ENCODE peak calls at places on chromosome 6, in six cellular contexts. One of them, this sample, is unnamed.
A peak's percentile ranks its signal among the peaks of the same experiment; 100 is the strongest.

GRCh38 chr6:45928721-45929305 is 86.8 kb downstream of the CLIC5 start:
- DNase-seq in GM23248: no peak
- DNase-seq in mammary epithelial cell: no peak
- DNase-seq in endothelial cell of umbilical vein: no peak
- DNase-seq in hepatocyte: no peak
- DNase-seq in HepG2: no peak
- DNase-seq in this sample: no peak

GRCh38 chr6:112663705-112664104 is 316.6 kb downstream of the RFPL4B start:
- DNase-seq in endothelial cell of umbilical vein: no peak
- DNase-seq in GM23248: peak; percentile 13
- DNase-seq in hepatocyte: no peak
- DNase-seq in HepG2: no peak
- DNase-seq in mammary epithelial cell: no peak
- DNase-seq in this sample: no peak

GRCh38 chr6:20170455-20171148 is 41.7 kb downstream of the MBOAT1 start:
- DNase-seq in HepG2: no peak
- DNase-seq in endothelial cell of umbilical vein: no peak
- DNase-seq in hepatocyte: no peak
- DNase-seq in mammary epithelial cell: no peak
- DNase-seq in GM23248: no peak
- DNase-seq in this sample: no peak

GRCh38 chr6:127869183-127869582 is 31.7 kb downstream of the THEMIS start:
- DNase-seq in HepG2: no peak
- DNase-seq in mammary epithelial cell: no peak
- DNase-seq in endothelial cell of umbilical vein: no peak
- DNase-seq in hepatocyte: no peak
- DNase-seq in GM23248: no peak
- DNase-seq in this sample: no peak

GRCh38 chr6:43927525-43928210 is 157.7 kb downstream of the VEGFA start:
- DNase-seq in HepG2: no peak
- DNase-seq in endothelial cell of umbilical vein: peak; percentile 7
- DNase-seq in GM23248: no peak
- DNase-seq in mammary epithelial cell: peak; percentile 56
- DNase-seq in hepatocyte: no peak
- DNase-seq in this sample: peak; percentile 33

GRCh38 chr6:36492092-36492491 is 49.3 kb downstream of the KCTD20 start:
- DNase-seq in mammary epithelial cell: no peak
- DNase-seq in HepG2: no peak
- DNase-seq in endothelial cell of umbilical vein: no peak
- DNase-seq in hepatocyte: no peak
- DNase-seq in GM23248: no peak
- DNase-seq in this sample: no peak

GRCh38 chr6:35469711-35470662 is 1.8 kb downstream of the RPL10A start:
- DNase-seq in mammary epithelial cell: peak; percentile 66
- DNase-seq in hepatocyte: no peak
- DNase-seq in GM23248: peak; percentile 42
- DNase-seq in endothelial cell of umbilical vein: peak; percentile 22
- DNase-seq in HepG2: peak; percentile 44
- DNase-seq in this sample: peak; percentile 49

GRCh38 chr6:142879076-142879475 is 65.9 kb downstream of the HIVEP2 start:
- DNase-seq in HepG2: no peak
- DNase-seq in endothelial cell of umbilical vein: no peak
- DNase-seq in GM23248: no peak
- DNase-seq in mammary epithelial cell: no peak
- DNase-seq in hepatocyte: no peak
- DNase-seq in this sample: no peak

GRCh38 chr6:112218563-112218962 is 35.8 kb downstream of the LAMA4 start:
- DNase-seq in GM23248: peak; percentile 71
- DNase-seq in HepG2: no peak
- DNase-seq in hepatocyte: no peak
- DNase-seq in mammary epithelial cell: no peak
- DNase-seq in endothelial cell of umbilical vein: peak; percentile 87
- DNase-seq in this sample: no peak

GRCh38 chr6:110878751-110879539 is 4.4 kb downstream of the AMD1 start:
- DNase-seq in endothelial cell of umbilical vein: peak; percentile 21
- DNase-seq in GM23248: peak; percentile 63
- DNase-seq in HepG2: no peak
- DNase-seq in hepatocyte: peak; percentile 56
- DNase-seq in mammary epithelial cell: no peak
- DNase-seq in this sample: no peak

GRCh38 chr6:100719883-100720682 is 161.0 kb downstream of the ASCC3 start:
- DNase-seq in hepatocyte: peak; percentile 19
- DNase-seq in HepG2: peak; percentile 9
- DNase-seq in endothelial cell of umbilical vein: peak; percentile 76
- DNase-seq in mammary epithelial cell: peak; percentile 12
- DNase-seq in GM23248: peak; percentile 48
- DNase-seq in this sample: no peak

GRCh38 chr6:122372647-122373046 is 26.8 kb upstream of the HSF2 start:
- DNase-seq in endothelial cell of umbilical vein: no peak
- DNase-seq in mammary epithelial cell: no peak
- DNase-seq in GM23248: peak; percentile 19
- DNase-seq in HepG2: no peak
- DNase-seq in hepatocyte: no peak
- DNase-seq in this sample: no peak

GRCh38 chr6:111625511-111626331 is 20.0 kb upstream of the TRAF3IP2 start:
- DNase-seq in HepG2: no peak
- DNase-seq in mammary epithelial cell: peak; percentile 53
- DNase-seq in GM23248: peak; percentile 77
- DNase-seq in endothelial cell of umbilical vein: peak; percentile 47
- DNase-seq in hepatocyte: no peak
- DNase-seq in this sample: no peak

GRCh38 chr6:37628611-37629320 is 68.9 kb downstream of the MDGA1 start:
- DNase-seq in GM23248: peak; percentile 77
- DNase-seq in mammary epithelial cell: no peak
- DNase-seq in hepatocyte: no peak
- DNase-seq in HepG2: no peak
- DNase-seq in endothelial cell of umbilical vein: no peak
- DNase-seq in this sample: no peak

GRCh38 chr6:74768120-74768519 is 437.7 kb downstream of the COL12A1 start:
- DNase-seq in hepatocyte: no peak
- DNase-seq in endothelial cell of umbilical vein: no peak
- DNase-seq in HepG2: no peak
- DNase-seq in GM23248: peak; percentile 48
- DNase-seq in mammary epithelial cell: no peak
- DNase-seq in this sample: no peak

GRCh38 chr6:27752038-27752885 is 159.9 kb downstream of the OR2B2 start:
- DNase-seq in endothelial cell of umbilical vein: peak; percentile 89
- DNase-seq in HepG2: peak; percentile 89
- DNase-seq in mammary epithelial cell: peak; percentile 79
- DNase-seq in GM23248: peak; percentile 87
- DNase-seq in hepatocyte: peak; percentile 88
- DNase-seq in this sample: peak; percentile 55

GRCh38 chr6:127031511-127031910 is 87.0 kb upstream of the RSPO3 start:
- DNase-seq in GM23248: no peak
- DNase-seq in hepatocyte: no peak
- DNase-seq in mammary epithelial cell: no peak
- DNase-seq in HepG2: no peak
- DNase-seq in endothelial cell of umbilical vein: no peak
- DNase-seq in this sample: no peak

GRCh38 chr6:13272131-13273046 is 55.9 kb downstream of the TBC1D7 start:
- DNase-seq in mammary epithelial cell: no peak
- DNase-seq in HepG2: no peak
- DNase-seq in hepatocyte: no peak
- DNase-seq in endothelial cell of umbilical vein: no peak
- DNase-seq in GM23248: no peak
- DNase-seq in this sample: no peak

GRCh38 chr6:79538481-79538971 is 1.3 kb upstream of the LCA5 start:
- DNase-seq in HepG2: no peak
- DNase-seq in GM23248: peak; percentile 60
- DNase-seq in endothelial cell of umbilical vein: peak; percentile 32
- DNase-seq in hepatocyte: no peak
- DNase-seq in mammary epithelial cell: peak; percentile 81
- DNase-seq in this sample: peak; percentile 46

GRCh38 chr6:88166493-88166900 is 350 bp upstream of the CNR1 start:
- DNase-seq in endothelial cell of umbilical vein: no peak
- DNase-seq in GM23248: no peak
- DNase-seq in hepatocyte: peak; percentile 34
- DNase-seq in HepG2: no peak
- DNase-seq in mammary epithelial cell: no peak
- DNase-seq in this sample: no peak
- TF ChIP-seq EZH2 in endothelial cell of umbilical vein: peak; percentile 79
- TF ChIP-seq EZH2 in GM23248: peak; percentile 18
- TF ChIP-seq EZH2 in hepatocyte: peak; percentile 3
- TF ChIP-seq EZH2 in HepG2: peak; percentile 25
- TF ChIP-seq EZH2 in mammary epithelial cell: peak; percentile 83
- TF ChIP-seq EZH2 in this sample: no peak

GRCh38 chr6:7085911-7086310 is 21.9 kb upstream of the RREB1 start:
- DNase-seq in hepatocyte: no peak
- DNase-seq in HepG2: no peak
- DNase-seq in mammary epithelial cell: no peak
- DNase-seq in GM23248: peak; percentile 67
- DNase-seq in endothelial cell of umbilical vein: no peak
- DNase-seq in this sample: no peak
- H3K4me3 ChIP-seq in hepatocyte: no peak overlapping the region
- H3K4me3 ChIP-seq in HepG2: no peak overlapping the region
- H3K4me3 ChIP-seq in mammary epithelial cell: no peak overlapping the region
- H3K4me3 ChIP-seq in GM23248: peak overlapping the region; percentile 77
- H3K4me3 ChIP-seq in endothelial cell of umbilical vein: no peak overlapping the region
- H3K4me3 ChIP-seq in this sample: no peak overlapping the region

GRCh38 chr6:148593813-148594170 is 153.0 kb upstream of the UST start:
- DNase-seq in endothelial cell of umbilical vein: no peak
- DNase-seq in HepG2: no peak
- DNase-seq in GM23248: peak; percentile 29
- DNase-seq in mammary epithelial cell: no peak
- DNase-seq in hepatocyte: no peak
- DNase-seq in this sample: no peak

GRCh38 chr6:148595550-148595949 is 151.3 kb upstream of the UST start:
- DNase-seq in HepG2: no peak
- DNase-seq in endothelial cell of umbilical vein: no peak
- DNase-seq in hepatocyte: no peak
- DNase-seq in mammary epithelial cell: no peak
- DNase-seq in GM23248: no peak
- DNase-seq in this sample: no peak

GRCh38 chr6:148591656-148592055 is 155.2 kb upstream of the UST start:
- DNase-seq in mammary epithelial cell: no peak
- DNase-seq in endothelial cell of umbilical vein: no peak
- DNase-seq in hepatocyte: no peak
- DNase-seq in GM23248: peak; percentile 26
- DNase-seq in HepG2: no peak
- DNase-seq in this sample: no peak

GRCh38 chr6:148590881-148591280 is 155.9 kb upstream of the UST start:
- DNase-seq in hepatocyte: no peak
- DNase-seq in GM23248: no peak
- DNase-seq in mammary epithelial cell: no peak
- DNase-seq in endothelial cell of umbilical vein: no peak
- DNase-seq in HepG2: no peak
- DNase-seq in this sample: no peak

GRCh38 chr6:148593130-148593812 is 153.6 kb upstream of the UST start:
- DNase-seq in GM23248: peak; percentile 74
- DNase-seq in hepatocyte: no peak
- DNase-seq in mammary epithelial cell: no peak
- DNase-seq in endothelial cell of umbilical vein: no peak
- DNase-seq in HepG2: no peak
- DNase-seq in this sample: no peak
- H2AFZ ChIP-seq in GM23248: peak overlapping the region; percentile 74
- H2AFZ ChIP-seq in hepatocyte: no peak overlapping the region
- H2AFZ ChIP-seq in mammary epithelial cell: no peak overlapping the region
- H2AFZ ChIP-seq in endothelial cell of umbilical vein: no peak overlapping the region
- H2AFZ ChIP-seq in HepG2: peak overlapping the region; percentile 10
- H2AFZ ChIP-seq in this sample: no peak overlapping the region

GRCh38 chr6:158536891-158537798 is 22.7 kb upstream of the TMEM181 start:
- DNase-seq in endothelial cell of umbilical vein: no peak
- DNase-seq in mammary epithelial cell: peak; percentile 25
- DNase-seq in HepG2: peak; percentile 56
- DNase-seq in hepatocyte: peak; percentile 70
- DNase-seq in GM23248: peak; percentile 32
- DNase-seq in this sample: no peak
- TF ChIP-seq EZH2 in endothelial cell of umbilical vein: peak; percentile 92
- TF ChIP-seq EZH2 in mammary epithelial cell: peak; percentile 94
- TF ChIP-seq EZH2 in HepG2: no peak
- TF ChIP-seq EZH2 in hepatocyte: no peak
- TF ChIP-seq EZH2 in GM23248: peak; percentile 77
- TF ChIP-seq EZH2 in this sample: no peak

DNA sequence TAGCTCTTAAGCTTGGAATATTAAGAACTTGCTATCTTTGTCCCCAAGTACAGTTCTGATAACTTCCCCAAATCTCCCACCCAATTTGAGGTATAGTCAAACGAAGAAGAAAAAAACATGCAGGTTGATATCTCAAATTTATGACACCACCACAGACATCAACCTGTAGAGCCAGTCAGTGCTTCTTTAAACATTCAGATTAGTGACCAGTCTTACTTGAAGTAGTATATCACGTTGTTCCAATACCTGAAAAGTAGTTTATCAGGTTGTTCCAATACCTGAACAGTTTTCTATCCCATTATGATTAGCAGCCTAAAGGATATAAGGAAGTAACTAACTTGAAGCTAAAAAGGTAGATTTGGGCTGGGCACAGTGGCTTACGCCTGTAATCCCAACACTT is 85.3 kb downstream of the ALDH8A1 start:
- DNase-seq in mammary epithelial cell: no peak
- DNase-seq in hepatocyte: no peak
- DNase-seq in endothelial cell of umbilical vein: no peak
- DNase-seq in GM23248: no peak
- DNase-seq in HepG2: no peak
- DNase-seq in this sample: no peak
- H3K4me3 ChIP-seq in mammary epithelial cell: no peak overlapping the region
- H3K4me3 ChIP-seq in hepatocyte: no peak overlapping the region
- H3K4me3 ChIP-seq in endothelial cell of umbilical vein: no peak overlapping the region
- H3K4me3 ChIP-seq in GM23248: no peak overlapping the region
- H3K4me3 ChIP-seq in HepG2: no peak overlapping the region
- H3K4me3 ChIP-seq in this sample: no peak overlapping the region

GRCh38 chr6:3041606-3042005 is 26.7 kb upstream of the RIPK1 start:
- DNase-seq in hepatocyte: no peak
- DNase-seq in HepG2: no peak
- DNase-seq in GM23248: no peak
- DNase-seq in mammary epithelial cell: no peak
- DNase-seq in endothelial cell of umbilical vein: peak; percentile 58
- DNase-seq in this sample: no peak
- H2AFZ ChIP-seq in hepatocyte: no peak overlapping the region
- H2AFZ ChIP-seq in HepG2: no peak overlapping the region
- H2AFZ ChIP-seq in GM23248: no peak overlapping the region
- H2AFZ ChIP-seq in mammary epithelial cell: no peak overlapping the region
- H2AFZ ChIP-seq in endothelial cell of umbilical vein: peak overlapping the region; percentile 67
- H2AFZ ChIP-seq in this sample: no peak overlapping the region